ENCODE peak calls at places on chromosomes 11 and 22, in five cellular contexts. T, L, M, N and Z are unnamed samples.

GRCh38 chr22:37241351-37242142 is 2.5 kb downstream of the RAC2 start:
- DNase-seq in T (no peak), L (peak), M (no peak), N (no peak), Z (no peak)

GRCh38 chr11:27786864-27787263 is 86.6 kb upstream of the BDNF start:
- DNase-seq in T (no peak), L (no peak), M (no peak), N (no peak), Z (no peak)

GRCh38 chr11:95536049-95536448 is 253.5 kb downstream of the FAM76B start:
- DNase-seq in T (no peak), L (no peak), M (no peak), N (no peak), Z (no peak)

GRCh38 chr22:44664149-44664548 is 37.9 kb upstream of the PRR5 start:
- DNase-seq in T (no peak), L (peak), M (no peak), N (peak), Z (no peak)

GRCh38 chr11:63510360-63511130 is 4.7 kb downstream of the LGALS12 start:
- DNase-seq in T (no peak), L (no peak), M (no peak), N (no peak), Z (peak)

GRCh38 chr22:41828516-41828915 is 4.4 kb upstream of the SREBF2 start:
- DNase-seq in T (no peak), L (no peak), M (no peak), N (no peak), Z (no peak)

GRCh38 chr11:130478881-130479280 is 30.4 kb downstream of the ADAMTS15 start:
- DNase-seq in T (no peak), L (no peak), M (no peak), N (no peak), Z (no peak)

GRCh38 chr11:65918211-65919150 is at the start of gene C11orf68:
- DNase-seq in T (no peak), L (no peak), M (no peak), N (no peak), Z (no peak)

GRCh38 chr11:88421530-88421929 is 84.0 kb upstream of the CTSC start:
- DNase-seq in T (no peak), L (peak), M (no peak), N (no peak), Z (peak)

GRCh38 chr11:96893988-96894387 is 504.2 kb downstream of the JRKL start:
- DNase-seq in T (no peak), L (no peak), M (no peak), N (no peak), Z (no peak)

GRCh38 chr11:86523738-86524602 is 148.4 kb downstream of the ME3 start:
- DNase-seq in T (no peak), L (no peak), M (no peak), N (peak), Z (no peak)

GRCh38 chr11:66275984-66276612 is 1.9 kb upstream of the CNIH2 start:
- DNase-seq in T (no peak), L (no peak), M (no peak), N (no peak), Z (no peak)

GRCh38 chr11:46981429-46981828 is 44.9 kb downstream of the CSTPP1 start:
- DNase-seq in T (no peak), L (no peak), M (no peak), N (no peak), Z (no peak)

GRCh38 chr11:79174045-79175008 is 266.5 kb downstream of the TENM4 start:
- DNase-seq in T (no peak), L (no peak), M (no peak), N (no peak), Z (no peak)

GRCh38 chr11:31160504-31161422 is 208.8 kb downstream of the DCDC1 start:
- DNase-seq in T (no peak), L (no peak), M (no peak), N (no peak), Z (no peak)

GRCh38 chr22:46084943-46085830 is 65.1 kb upstream of the PPARA start:
- DNase-seq in T (no peak), L (no peak), M (no peak), N (no peak), Z (no peak)

GRCh38 chr11:130217632-130218031 is 58.0 kb downstream of the ST14 start:
- DNase-seq in T (no peak), L (no peak), M (no peak), N (no peak), Z (no peak)

GRCh38 chr11:22340803-22341581 is 2.8 kb downstream of the SLC17A6 start:
- DNase-seq in T (no peak), L (no peak), M (peak), N (no peak), Z (peak)

GRCh38 chr11:64900263-64900678 is 16.7 kb downstream of the ATG2A start:
- DNase-seq in T (peak), L (peak), M (no peak), N (no peak), Z (peak)

GRCh38 chr11:46072172-46072964 is 48.9 kb downstream of the PHF21A start:
- DNase-seq in T (no peak), L (no peak), M (no peak), N (no peak), Z (no peak)

GRCh38 chr11:30631148-30631547 is 45.0 kb upstream of the MPPED2 start:
- DNase-seq in T (no peak), L (no peak), M (no peak), N (no peak), Z (no peak)

GRCh38 chr11:67605231-67606011 is 1.3 kb upstream of the NDUFV1 start:
- DNase-seq in T (no peak), L (no peak), M (no peak), N (no peak), Z (no peak)

GRCh38 chr11:117792992-117793391 is 4.0 kb downstream of the DSCAML1 start:
- DNase-seq in T (no peak), L (no peak), M (no peak), N (no peak), Z (no peak)

GRCh38 chr22:37492428-37493344 is 6.5 kb upstream of the MFNG start:
- DNase-seq in T (no peak), L (peak), M (no peak), N (peak), Z (peak)

GRCh38 chr22:19805821-19806212 is 45.2 kb downstream of the TBX1 start:
- DNase-seq in T (no peak), L (no peak), M (no peak), N (no peak), Z (no peak)

GRCh38 chr11:72222907-72223614 is 1.5 kb upstream of the INPPL1 start:
- DNase-seq in T (peak), L (peak), M (peak), N (peak), Z (peak)
- TF ChIP-seq CTCF in T (no peak), L (no peak), M (no peak), N (peak), Z (no peak)

DNA sequence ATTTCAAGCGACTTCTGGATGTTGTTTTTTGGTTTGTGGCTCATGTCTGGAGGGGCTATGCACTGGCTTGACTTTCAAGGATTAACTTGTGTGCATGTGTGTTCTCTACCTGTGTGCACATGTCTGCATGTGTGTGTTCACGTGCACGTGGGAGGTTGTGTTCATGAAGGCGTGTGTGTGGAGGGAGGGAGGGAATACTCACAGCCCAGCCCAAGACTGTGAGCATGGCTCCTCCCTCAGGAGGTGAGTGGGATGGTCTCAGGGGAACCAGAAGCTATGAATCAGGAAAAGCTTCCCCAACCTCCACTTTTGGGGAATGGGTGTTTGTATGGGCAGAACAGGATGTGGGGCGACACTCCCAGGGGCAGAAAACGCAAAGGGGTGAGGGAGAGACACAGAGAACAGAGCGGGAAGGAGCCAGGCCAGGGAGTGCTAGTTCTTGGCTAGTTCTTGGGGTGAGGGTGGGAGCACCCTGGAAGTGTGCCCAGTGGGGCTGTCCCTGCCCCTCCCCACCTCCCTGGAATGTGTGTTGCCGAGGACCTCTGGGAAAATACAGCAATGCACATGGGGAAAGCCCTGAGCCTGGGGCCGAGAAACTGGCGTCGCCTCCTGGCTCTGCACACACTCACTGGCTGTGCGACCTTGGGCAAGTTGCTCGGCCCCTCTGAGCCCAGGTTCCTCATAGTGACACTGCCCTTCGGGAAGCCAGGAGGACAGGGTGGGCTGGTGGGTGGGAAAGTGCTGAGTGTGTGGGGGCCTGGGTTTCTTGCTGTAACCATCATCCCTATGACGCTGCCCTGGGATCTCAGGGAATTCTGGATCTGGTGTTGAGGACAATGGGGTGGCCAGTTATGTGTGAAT is 16.9 kb upstream of the ALX4 start:
- DNase-seq in T (no peak), L (no peak), M (no peak), N (no peak), Z (no peak)
- TF ChIP-seq CTCF in T (no peak), L (no peak), M (no peak), N (no peak), Z (peak)

GRCh38 chr11:1708716-1709115 is 11.7 kb downstream of the KRTAP5-6 start:
- DNase-seq in T (no peak), L (no peak), M (no peak), N (no peak), Z (no peak)

GRCh38 chr11:1703146-1703545 is 6.2 kb downstream of the KRTAP5-6 start:
- DNase-seq in T (no peak), L (no peak), M (no peak), N (no peak), Z (no peak)

GRCh38 chr11:1705121-1706052 is 8.4 kb downstream of the KRTAP5-6 start:
- DNase-seq in T (no peak), L (no peak), M (no peak), N (no peak), Z (no peak)

GRCh38 chr11:1707751-1708150 is 10.8 kb downstream of the KRTAP5-6 start:
- DNase-seq in T (no peak), L (no peak), M (no peak), N (no peak), Z (no peak)

GRCh38 chr11:1706634-1707400 is 9.8 kb downstream of the KRTAP5-6 start:
- DNase-seq in T (no peak), L (peak), M (no peak), N (no peak), Z (no peak)
- TF ChIP-seq CTCF in T (no peak), L (peak), M (no peak), N (peak), Z (no peak)

GRCh38 chr22:29198240-29198639 is 7.5 kb upstream of the EMID1 start:
- DNase-seq in T (no peak), L (no peak), M (no peak), N (no peak), Z (no peak)

GRCh38 chr22:29195118-29195963 is 10.4 kb upstream of the EMID1 start:
- DNase-seq in T (no peak), L (no peak), M (no peak), N (no peak), Z (peak)

GRCh38 chr22:29199702-29200400 is 5.8 kb upstream of the EMID1 start:
- DNase-seq in T (no peak), L (no peak), M (no peak), N (no peak), Z (no peak)

GRCh38 chr22:29195964-29196666 is 9.6 kb upstream of the EMID1 start:
- DNase-seq in T (no peak), L (no peak), M (no peak), N (no peak), Z (peak)

GRCh38 chr22:29197096-29197495 is 8.6 kb upstream of the EMID1 start:
- DNase-seq in T (no peak), L (no peak), M (no peak), N (no peak), Z (no peak)
- TF ChIP-seq CTCF in T (no peak), L (no peak), M (no peak), N (no peak), Z (no peak)

DNA sequence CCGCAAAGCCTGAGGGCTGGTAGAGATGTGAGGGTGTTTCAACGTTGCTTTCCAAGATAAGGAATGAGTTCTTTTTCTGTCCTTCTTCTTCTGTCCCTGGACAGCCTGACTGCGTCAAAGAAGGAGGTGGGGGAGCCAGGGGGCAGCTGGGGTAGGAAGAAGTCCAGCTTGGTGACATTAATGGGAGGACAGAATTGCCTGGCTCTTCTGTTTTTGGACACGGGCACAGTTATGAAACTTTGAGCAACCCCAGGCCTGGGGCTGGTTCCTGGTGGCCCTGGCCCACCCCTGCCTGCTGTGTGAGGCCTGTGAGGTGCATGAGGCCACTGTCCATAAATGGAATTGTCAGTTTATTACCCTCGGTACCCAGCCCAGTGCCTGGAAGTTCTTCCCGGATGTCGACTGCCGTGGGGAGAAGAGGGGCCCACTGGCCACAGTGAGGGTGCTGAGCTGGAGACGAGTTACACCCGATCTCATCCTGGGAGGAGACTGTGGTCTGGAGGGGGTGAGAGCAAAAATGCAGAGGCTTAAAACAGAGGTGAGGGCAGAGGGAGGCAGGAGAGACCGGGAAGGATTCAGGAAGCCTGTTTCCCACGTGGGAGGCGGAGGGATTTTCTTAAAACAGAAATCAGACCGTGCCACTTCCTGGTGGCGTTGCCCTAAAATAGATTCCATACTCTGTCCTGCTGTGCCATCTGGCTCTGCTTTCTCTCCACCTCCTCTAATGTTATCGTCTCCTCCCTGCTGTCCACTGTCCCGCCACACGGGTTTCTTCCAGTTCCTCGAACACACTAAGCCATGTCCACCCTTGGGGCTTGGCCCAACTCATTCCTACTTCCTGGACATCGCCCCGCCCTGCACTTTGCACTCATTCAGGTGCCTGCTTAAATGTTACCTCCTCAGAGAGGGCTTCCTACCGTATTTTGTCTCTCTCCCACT is 59.7 kb upstream of the RASD2 start:
- DNase-seq in T (no peak), L (no peak), M (no peak), N (no peak), Z (no peak)
- TF ChIP-seq CTCF in T (no peak), L (no peak), M (no peak), N (no peak), Z (no peak)

GRCh38 chr11:119491753-119492455 is 68.9 kb upstream of the THY1 start:
- DNase-seq in T (no peak), L (no peak), M (no peak), N (peak), Z (no peak)
- TF ChIP-seq CTCF in T (no peak), L (no peak), M (peak), N (peak), Z (no peak)

DNA sequence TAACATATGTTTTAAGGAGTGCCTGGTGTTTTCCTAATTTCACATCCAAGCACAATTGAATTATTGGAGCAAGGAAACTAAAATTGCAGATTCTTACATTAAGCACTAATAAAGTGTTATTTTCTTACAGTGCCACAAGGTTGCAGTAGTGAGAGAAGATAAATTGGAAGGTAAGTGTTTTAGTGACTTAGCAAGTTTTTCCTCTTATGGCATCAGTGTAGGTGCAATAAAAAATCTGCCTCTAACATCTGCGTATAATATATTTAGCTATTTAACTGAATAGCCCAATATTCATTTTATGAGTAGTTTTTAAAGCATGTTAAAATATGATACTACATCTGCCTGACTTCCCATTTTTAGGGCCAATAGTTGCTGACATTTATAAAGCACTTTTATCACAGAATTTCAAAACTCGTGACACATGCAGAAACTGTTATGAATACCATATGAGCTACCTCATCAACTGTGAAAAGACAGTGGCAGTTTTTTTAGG is 19.0 kb downstream of the POLD3 start:
- DNase-seq in T (no peak), L (no peak), M (no peak), N (peak), Z (peak)
- TF ChIP-seq CTCF in T (no peak), L (peak), M (peak), N (peak), Z (peak)